ENCODE peak calls at places on chromosomes 13 and 19, in six cellular contexts. P is thyroid gland, S is BJ, C is epithelial cell of esophagus, M is PC-3, Y is cardiac fibroblast. G is an unnamed sample.

GRCh38 chr13:99178636-99179035 is 22.0 kb upstream of the UBAC2 start:
- DNase-seq in S (no peak), Y (peak), P (no peak), M (no peak), C (peak), G (peak)

GRCh38 chr19:58001895-58002369 is 688 bp downstream of the ZNF606 start:
- DNase-seq in P (no peak), C (peak), Y (peak), M (no peak), S (no peak), G (peak)

GRCh38 chr19:36141039-36141914 is 1.4 kb downstream of the CAPNS1 start:
- DNase-seq in M (peak), S (no peak), P (peak), Y (peak), C (peak), G (peak)

GRCh38 chr19:29454109-29454508 is 71.7 kb upstream of the VSTM2B start:
- DNase-seq in C (no peak), P (no peak), Y (no peak), M (no peak), S (no peak), G (no peak)

GRCh38 chr19:15265849-15266248 is 33.6 kb upstream of the EPHX3 start:
- DNase-seq in M (peak), C (peak), Y (peak), P (peak), S (peak), G (peak)

GRCh38 chr13:65260938-65261880 is 1968.9 kb downstream of the PCDH9 start:
- DNase-seq in Y (peak), C (no peak), M (no peak), S (no peak), P (no peak), G (peak)

GRCh38 chr19:5545051-5545450 is 22.7 kb downstream of the TINCR start:
- DNase-seq in P (no peak), Y (no peak), C (no peak), M (no peak), S (no peak), G (no peak)

GRCh38 chr13:64471916-64472315 is 2758.2 kb downstream of the PCDH9 start:
- DNase-seq in Y (peak), C (peak), S (no peak), P (no peak), M (peak), G (peak)

GRCh38 chr13:74134777-74135305 is 637 bp upstream of the KLF12 start:
- DNase-seq in P (peak), S (no peak), M (peak), Y (peak), C (peak), G (no peak)

GRCh38 chr19:10517361-10517759 is at the start of gene S1PR5:
- DNase-seq in Y (no peak), M (no peak), P (peak), S (no peak), C (peak), G (no peak)

GRCh38 chr19:45404557-45405434 is at the start of gene PPP1R13L:
- DNase-seq in M (peak), C (peak), P (peak), Y (peak), S (no peak), G (peak)

GRCh38 chr19:14477417-14478112 is 2.4 kb upstream of the PTGER1 start:
- DNase-seq in Y (peak), C (no peak), S (no peak), P (no peak), M (no peak), G (no peak)

GRCh38 chr19:58396691-58397532 is 1.5 kb downstream of the RNF225 start:
- DNase-seq in M (no peak), P (no peak), S (no peak), Y (no peak), C (no peak), G (no peak)

GRCh38 chr19:13195678-13196077 is 45.5 kb downstream of the IER2 start:
- DNase-seq in M (no peak), S (no peak), C (peak), Y (no peak), P (peak), G (no peak)

GRCh38 chr19:45781282-45782161 is 768 bp downstream of the DMPK start:
- DNase-seq in M (peak), P (peak), S (no peak), Y (no peak), C (peak), G (no peak)

GRCh38 chr19:33394006-33394722 is 20.7 kb downstream of the CEBPG start:
- DNase-seq in S (no peak), Y (peak), C (peak), M (peak), P (no peak), G (peak)

GRCh38 chr19:44807652-44808462 is 1.0 kb upstream of the BCAM start:
- DNase-seq in Y (peak), C (peak), M (peak), S (no peak), P (peak), G (peak)

GRCh38 chr13:51584731-51585191 is 499 bp downstream of the WDFY2 start:
- DNase-seq in C (peak), P (peak), S (no peak), Y (peak), M (peak), G (peak)

GRCh38 chr19:17948967-17949930 is 16.4 kb downstream of the CCDC124 start:
- DNase-seq in Y (no peak), M (no peak), S (no peak), P (no peak), C (no peak), G (no peak)

GRCh38 chr13:94243551-94243950 is 235.9 kb downstream of the DCT start:
- DNase-seq in S (no peak), M (no peak), C (no peak), P (no peak), Y (no peak), G (no peak)

GRCh38 chr19:54492568-54492967 is 10.1 kb upstream of the LAIR2 start:
- DNase-seq in Y (no peak), S (no peak), M (no peak), P (no peak), C (no peak), G (no peak)

GRCh38 chr19:15417699-15418098 is 1.1 kb downstream of the AKAP8L start:
- DNase-seq in P (peak), S (no peak), Y (peak), C (peak), M (peak), G (peak)

GRCh38 chr19:34666200-34666957 is 10.6 kb downstream of the SCGB2B2 start:
- DNase-seq in S (no peak), M (no peak), P (no peak), C (no peak), Y (no peak), G (no peak)

GRCh38 chr19:34661357-34661756 is 15.6 kb downstream of the SCGB2B2 start:
- DNase-seq in Y (no peak), P (no peak), S (no peak), M (no peak), C (no peak), G (no peak)

GRCh38 chr19:34664168-34664567 is 12.8 kb downstream of the SCGB2B2 start:
- DNase-seq in S (no peak), Y (no peak), M (no peak), P (no peak), C (no peak), G (no peak)

GRCh38 chr19:34664870-34665269 is 12.1 kb downstream of the SCGB2B2 start:
- DNase-seq in S (no peak), P (no peak), C (no peak), Y (no peak), M (no peak), G (no peak)

DNA sequence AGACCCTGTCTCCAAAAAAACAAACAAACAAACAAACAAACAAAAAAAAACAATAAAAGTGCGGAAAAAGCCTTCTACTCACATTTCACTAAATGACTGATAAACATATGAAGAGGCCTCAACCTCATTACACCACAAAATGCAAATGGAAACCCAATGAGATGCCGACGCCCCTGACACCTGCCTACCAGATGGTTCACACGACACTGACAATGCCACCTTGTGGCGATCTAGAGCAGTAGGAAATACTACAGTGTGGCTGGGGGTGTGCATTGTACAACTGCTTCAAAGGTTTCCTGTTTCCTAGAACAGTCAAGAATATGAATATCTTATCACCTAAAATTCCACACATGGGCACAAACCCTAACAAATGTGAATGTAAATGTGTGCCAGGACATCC is 14.0 kb downstream of the SCGB2B2 start:
- DNase-seq in Y (peak), M (peak), P (no peak), C (peak), S (no peak), G (peak)
- TF ChIP-seq CTCF in Y (peak), M (peak), P (no peak), C (peak), S (peak), G (peak)

GRCh38 chr13:84571264-84571663 is 689.0 kb upstream of the SLITRK1 start:
- DNase-seq in P (no peak), M (no peak), C (no peak), Y (no peak), S (no peak), G (no peak)

GRCh38 chr13:84570831-84571230 is 688.6 kb upstream of the SLITRK1 start:
- DNase-seq in P (no peak), S (no peak), Y (no peak), M (no peak), C (peak), G (no peak)

DNA sequence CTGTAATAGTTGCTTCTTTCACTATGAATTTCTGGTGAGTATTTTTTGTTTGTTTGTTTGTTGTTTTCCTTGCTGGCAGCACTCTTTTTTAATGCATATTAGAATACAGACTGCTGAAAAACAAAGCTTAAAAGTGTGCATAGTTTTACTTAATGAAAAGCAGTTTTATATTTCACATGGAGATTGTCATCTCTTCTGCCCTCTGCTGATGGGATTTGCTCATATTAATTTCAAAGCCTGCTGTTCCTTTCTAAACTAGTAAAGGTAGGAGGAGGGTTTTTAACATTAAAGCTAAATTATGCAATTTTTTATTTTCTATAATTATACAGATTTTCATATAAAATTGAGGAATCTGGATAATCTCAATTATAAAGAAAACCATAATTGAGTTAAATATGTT is 692.6 kb upstream of the SLITRK1 start:
- DNase-seq in C (peak), P (no peak), S (peak), M (peak), Y (peak), G (peak)
- TF ChIP-seq CTCF in C (peak), P (no peak), S (peak), M (peak), Y (peak), G (peak)

GRCh38 chr19:49869009-49869483 is 1.7 kb upstream of the PNKP start:
- DNase-seq in P (no peak), S (no peak), Y (no peak), M (no peak), C (no peak), G (no peak)

GRCh38 chr19:49870309-49870901 is 3.0 kb upstream of the PNKP start:
- DNase-seq in P (no peak), S (no peak), M (peak), Y (no peak), C (no peak), G (no peak)

GRCh38 chr19:49871349-49871985 is 4.1 kb upstream of the PNKP start:
- DNase-seq in M (no peak), C (no peak), S (no peak), Y (no peak), P (no peak), G (no peak)

GRCh38 chr19:49866933-49867782 is at the start of gene PNKP:
- DNase-seq in P (peak), M (peak), S (peak), Y (peak), C (peak), G (peak)

DNA sequence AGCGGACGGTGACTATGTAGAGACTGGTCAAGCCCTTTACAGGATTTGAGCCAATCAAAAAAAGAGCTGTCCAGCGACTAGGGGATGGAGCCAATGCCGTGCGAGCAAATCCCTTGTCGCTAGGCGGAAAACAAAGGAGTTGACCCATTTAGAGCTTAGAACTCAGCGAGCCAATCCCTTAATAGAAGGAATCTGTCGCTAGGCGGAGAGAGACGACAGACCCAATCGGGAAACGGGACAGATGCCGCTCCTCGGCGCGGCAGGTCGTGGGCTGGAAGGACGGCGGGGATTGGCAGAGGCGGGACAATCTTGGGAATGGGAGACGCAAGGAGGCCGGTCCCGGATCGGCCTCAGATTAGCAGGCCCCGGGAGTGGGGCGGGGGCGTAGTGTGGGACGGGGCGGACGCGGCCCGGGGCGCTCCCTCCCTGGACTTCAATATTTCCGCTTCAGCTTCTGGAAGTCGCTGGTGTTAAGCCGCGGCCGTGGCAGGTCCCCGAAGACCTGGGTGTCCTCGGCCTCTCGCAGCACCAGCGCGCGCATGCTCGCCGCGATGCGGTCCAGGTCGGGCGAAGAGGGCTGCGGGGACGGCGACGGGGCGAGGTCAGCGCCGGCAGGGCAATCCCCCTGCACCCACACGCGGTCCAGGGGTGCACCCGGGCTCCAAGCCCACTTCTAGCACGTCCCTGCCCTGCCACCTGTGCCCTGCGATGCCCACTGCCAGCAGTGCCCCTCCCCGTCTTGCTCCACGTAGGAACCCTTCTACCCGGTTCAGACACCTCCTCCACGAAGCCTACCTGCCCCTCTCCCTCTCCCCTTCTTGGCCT is 2.3 kb upstream of the PNKP start:
- DNase-seq in Y (peak), P (peak), C (peak), M (peak), S (peak), G (peak)
- TF ChIP-seq CTCF in Y (no peak), P (no peak), C (no peak), M (no peak), S (no peak), G (no peak)

GRCh38 chr19:40605201-40605971 is 4.2 kb downstream of the LTBP4 start:
- DNase-seq in Y (peak), S (no peak), M (peak), P (peak), C (peak), G (peak)

GRCh38 chr19:40601061-40601973 is at the start of gene LTBP4:
- DNase-seq in S (no peak), M (no peak), C (peak), Y (peak), P (peak), G (no peak)

GRCh38 chr19:40603071-40603718 is 2.0 kb downstream of the LTBP4 start:
- DNase-seq in P (peak), Y (peak), S (no peak), M (peak), C (peak), G (peak)

GRCh38 chr19:40604647-40605200 is 3.6 kb downstream of the LTBP4 start:
- DNase-seq in M (peak), P (no peak), Y (no peak), S (no peak), C (peak), G (no peak)

GRCh38 chr19:40603719-40604646 is 2.8 kb downstream of the LTBP4 start:
- DNase-seq in P (peak), C (peak), M (peak), Y (peak), S (peak), G (peak)
- TF ChIP-seq CTCF in P (no peak), C (no peak), M (no peak), Y (no peak), S (no peak), G (no peak)

DNA sequence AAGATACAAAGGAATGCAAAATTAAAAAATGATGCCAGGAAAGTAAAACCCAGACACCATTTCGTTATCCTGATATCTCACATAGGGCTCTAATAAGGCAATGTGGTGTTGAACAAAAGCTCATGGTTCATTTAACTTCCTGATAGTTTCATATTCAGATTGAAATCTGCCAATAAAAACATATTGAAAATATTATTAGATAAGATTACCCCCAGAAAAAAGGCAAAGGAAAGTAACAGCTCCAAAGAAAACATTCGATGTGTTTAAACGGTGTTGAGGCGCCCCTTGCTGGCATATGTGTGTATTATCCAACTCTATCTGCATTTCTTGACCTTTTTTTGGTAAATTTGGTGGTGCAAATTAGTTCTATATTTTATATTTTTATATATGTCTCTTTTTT is 75.9 kb downstream of the ESD start:
- DNase-seq in P (peak), S (no peak), M (peak), Y (peak), C (peak), G (peak)
- TF ChIP-seq CTCF in P (peak), S (peak), M (peak), Y (peak), C (peak), G (peak)

GRCh38 chr13:20412761-20413355 is 112.8 kb downstream of the CRYL1 start:
- DNase-seq in S (no peak), M (peak), C (peak), Y (no peak), P (no peak), G (no peak)
- TF ChIP-seq CTCF in S (no peak), M (no peak), C (no peak), Y (no peak), P (no peak), G (no peak)

GRCh38 chr19:19540707-19541515 is 2.8 kb downstream of the CILP2 start:
- DNase-seq in S (no peak), M (peak), Y (peak), C (peak), P (peak), G (peak)
- TF ChIP-seq CTCF in S (no peak), M (peak), Y (no peak), C (no peak), P (no peak), G (no peak)

DNA sequence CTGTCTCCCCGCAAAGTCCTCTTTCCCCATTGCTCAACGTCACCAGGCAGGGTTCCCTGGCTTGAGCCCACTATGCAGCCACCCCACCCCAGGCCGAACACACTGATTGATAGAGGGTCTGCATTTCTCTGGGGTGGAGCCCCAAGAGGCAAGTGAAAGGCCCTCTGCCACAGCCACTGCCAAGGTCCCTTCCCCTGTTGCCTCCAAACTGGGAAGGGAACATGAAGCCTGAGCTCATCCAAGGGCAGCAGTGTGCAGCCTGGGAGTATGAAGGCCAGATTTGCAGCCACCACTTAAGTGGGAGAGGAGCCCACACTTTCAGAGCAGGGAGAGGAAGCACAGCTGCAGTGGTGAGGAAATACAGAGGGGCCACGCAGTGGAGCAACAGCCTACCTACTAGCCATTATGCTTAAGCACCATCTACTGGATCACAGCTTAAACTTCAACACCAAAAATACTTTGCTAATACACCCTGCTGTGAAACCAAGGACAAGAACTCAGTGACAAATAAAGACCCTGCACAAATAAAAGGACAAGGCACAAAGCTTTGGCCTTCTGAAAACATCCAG is 48.6 kb downstream of the UBL3 start:
- DNase-seq in P (no peak), Y (peak), M (no peak), C (no peak), S (no peak), G (peak)
- TF ChIP-seq CTCF in P (no peak), Y (no peak), M (no peak), C (no peak), S (no peak), G (no peak)

G was measured in fibroblast of pulmonary artery.